ENCODE peak calls at places on chromosomes 4 and X, in five cellular contexts. D, Z, T, J and Y are unnamed samples. For H3K9me3, the result is how much of the 10 kb centered on the place peaks cover.

GRCh38 chr4:173835863-173836262 is 305.8 kb upstream of the HAND2 start:
- DNase-seq in D (no peak), T (no peak), Z (no peak), J (no peak), Y (no peak)

GRCh38 chr4:56958111-56958517 is 19.3 kb downstream of the NOA1 start:
- DNase-seq in D (peak), Z (peak), J (no peak), T (peak), Y (no peak)

GRCh38 chr4:86977621-86978184 is 42.9 kb downstream of the AFF1 start:
- DNase-seq in Z (no peak), T (peak), J (no peak), D (no peak), Y (peak)

GRCh38 chr4:74189331-74190043 is 31.6 kb downstream of the MTHFD2L start:
- DNase-seq in D (no peak), Z (no peak), T (peak), J (peak), Y (peak)

GRCh38 chr4:79241846-79242245 is 84.0 kb downstream of the NAA11 start:
- DNase-seq in T (no peak), D (no peak), Z (no peak), J (no peak), Y (no peak)

GRCh38 chr4:52873861-52874343 is 11.8 kb downstream of the RASL11B start:
- DNase-seq in J (no peak), Z (no peak), T (no peak), D (no peak), Y (no peak)

GRCh38 chrX:127243654-127244053 is 424.1 kb downstream of the PRR32 start:
- DNase-seq in D (no peak), T (no peak), J (no peak), Z (no peak), Y (no peak)

GRCh38 chrX:37349131-37350033 is at the start of gene PRRG1:
- DNase-seq in Z (peak), D (peak), J (no peak), T (peak), Y (no peak)

GRCh38 chr4:95158045-95158444 is 390.7 kb downstream of the UNC5C start:
- DNase-seq in Z (no peak), D (no peak), T (no peak), J (no peak), Y (no peak)

GRCh38 chrX:38805294-38806053 is 4.2 kb downstream of the MID1IP1 start:
- DNase-seq in Z (peak), T (peak), D (peak), J (peak), Y (peak)

GRCh38 chr4:37960679-37961078 is 481 bp downstream of the PTTG2 start:
- DNase-seq in D (no peak), T (no peak), J (no peak), Z (peak), Y (no peak)

GRCh38 chrX:33134164-33134563 is 77.2 kb downstream of the DMD start:
- DNase-seq in T (no peak), D (no peak), J (no peak), Z (no peak), Y (no peak)

GRCh38 chrX:40061005-40061404 is 36.8 kb downstream of the BCOR start:
- DNase-seq in J (no peak), Z (no peak), D (no peak), T (no peak), Y (no peak)

GRCh38 chr4:54687887-54688841 is 30.4 kb downstream of the KIT start:
- DNase-seq in D (no peak), Z (no peak), J (no peak), T (no peak), Y (no peak)

GRCh38 chr4:124907881-124908280 is 195.3 kb upstream of the ANKRD50 start:
- DNase-seq in T (no peak), Z (no peak), D (no peak), J (no peak), Y (no peak)

GRCh38 chr4:2768124-2768523 is 12.0 kb upstream of the TNIP2 start:
- DNase-seq in Z (peak), T (no peak), J (no peak), D (no peak), Y (no peak)

GRCh38 chr4:2767046-2767704 is 11.0 kb upstream of the TNIP2 start:
- DNase-seq in J (no peak), T (no peak), D (no peak), Z (peak), Y (no peak)

GRCh38 chr4:2765832-2766526 is 9.8 kb upstream of the TNIP2 start:
- DNase-seq in J (no peak), D (no peak), Z (peak), T (no peak), Y (no peak)

GRCh38 chr4:2768921-2769336 is 12.8 kb upstream of the TNIP2 start:
- DNase-seq in D (no peak), T (no peak), Z (peak), J (no peak), Y (no peak)

DNA sequence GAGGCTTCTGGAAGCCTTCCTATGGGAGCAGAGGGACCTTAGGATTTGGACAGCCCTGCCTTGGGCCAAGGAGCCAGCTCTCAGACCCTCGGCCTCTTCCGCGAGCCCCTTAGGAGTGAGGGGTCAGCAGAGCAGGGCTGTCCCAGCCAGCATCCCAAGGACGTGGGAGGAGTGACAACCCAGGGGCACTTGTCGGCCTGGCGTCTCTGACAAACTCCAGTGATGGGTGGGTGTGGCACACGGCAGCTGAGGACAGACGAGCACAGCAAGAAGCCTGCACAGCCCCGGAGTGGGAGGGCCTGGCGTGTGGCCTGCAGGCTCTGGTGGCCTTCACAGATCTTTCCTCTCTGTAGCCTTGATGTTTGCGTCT is 11.6 kb upstream of the TNIP2 start:
- DNase-seq in J (no peak), T (no peak), Z (peak), D (no peak), Y (no peak)
- H3K27ac ChIP-seq in J (no peak), T (no peak), Z (no peak), D (no peak), Y (no peak)

GRCh38 chr4:156547891-156548290 is 423.7 kb downstream of the PDGFC start:
- DNase-seq in J (no peak), T (no peak), D (no peak), Z (no peak), Y (no peak)

GRCh38 chr4:156545003-156545785 is 426.4 kb downstream of the PDGFC start:
- DNase-seq in D (no peak), Z (no peak), T (no peak), J (no peak), Y (no peak)

GRCh38 chr4:156547439-156547838 is 424.2 kb downstream of the PDGFC start:
- DNase-seq in Z (no peak), D (no peak), J (no peak), T (peak), Y (no peak)
- H3K4me3 ChIP-seq in Z (no peak), D (no peak), J (no peak), T (no peak), Y (no peak)

DNA sequence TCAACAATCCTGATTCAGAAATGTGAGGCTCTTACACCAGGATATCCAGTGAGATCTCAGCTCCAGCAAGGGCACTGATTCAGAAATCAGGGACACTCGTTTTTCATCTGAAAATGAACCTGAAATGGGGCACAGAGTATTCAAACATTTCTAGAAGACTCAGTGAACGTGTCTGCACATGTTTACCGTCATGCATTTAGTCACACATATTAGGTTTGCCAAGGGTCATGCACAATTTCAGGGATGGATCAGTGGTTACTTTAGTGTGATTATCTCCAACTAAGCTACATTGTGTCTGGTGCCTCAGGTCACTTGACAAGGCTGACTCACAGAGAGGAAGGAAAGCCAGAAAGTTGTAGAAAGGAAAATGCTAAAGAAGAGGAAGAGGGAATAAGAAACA is 33.6 kb upstream of the SPANXN2 start:
- DNase-seq in D (no peak), Z (no peak), T (no peak), J (no peak), Y (no peak)
- H3K9me3 ChIP-seq in D (under half), Z (under half), T (under half), J (under half), Y (under half)

GRCh38 chr4:158781963-158782362 is 13.1 kb downstream of the FNIP2 start:
- DNase-seq in D (no peak), Z (no peak), T (no peak), J (no peak), Y (no peak)
- H3K27ac ChIP-seq in D (peak), Z (no peak), T (no peak), J (no peak), Y (no peak)

DNA sequence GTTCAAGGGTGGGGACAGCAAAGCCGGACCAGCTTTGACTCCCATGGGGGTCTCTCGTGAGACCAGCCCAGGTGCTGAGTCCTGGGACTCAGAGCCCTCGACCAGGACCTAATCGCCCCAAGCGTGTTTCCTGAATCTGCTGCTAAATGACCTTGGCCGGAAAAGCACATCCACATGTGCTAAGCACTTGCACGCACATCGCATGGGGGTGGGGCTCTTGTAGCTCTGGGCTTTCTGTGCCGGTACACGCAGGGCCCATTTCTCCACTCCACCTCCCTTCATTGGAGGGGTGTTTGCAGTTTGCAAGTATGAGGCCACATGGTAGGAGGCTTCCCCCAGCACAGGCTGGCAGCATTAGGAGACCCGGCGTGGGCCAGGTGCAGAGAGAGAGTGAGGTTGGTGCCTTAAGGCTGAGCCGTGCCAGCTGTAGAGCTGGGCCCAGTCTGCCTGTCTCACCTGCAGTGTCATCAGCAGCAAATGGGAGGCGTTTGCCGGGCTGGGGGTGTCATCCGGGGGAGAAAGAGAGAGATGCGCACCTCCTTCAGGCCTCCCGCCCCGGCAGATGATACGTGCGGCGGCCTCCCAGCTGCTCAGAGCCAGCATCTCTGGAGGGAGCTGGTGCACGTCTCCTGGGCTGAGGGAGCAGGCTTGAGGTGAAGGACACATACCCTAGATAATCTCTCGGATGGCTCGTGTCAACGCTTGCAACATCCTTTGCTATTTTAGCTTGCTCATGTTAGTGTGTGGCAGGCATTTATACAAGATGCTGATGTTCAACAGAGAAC is 45.2 kb upstream of the CLCN4 start:
- DNase-seq in D (no peak), Z (no peak), J (peak), T (no peak), Y (peak)
- H3K4me3 ChIP-seq in D (no peak), Z (no peak), J (peak), T (no peak), Y (peak)

GRCh38 chr4:22986881-22987280 is 294.1 kb downstream of the GBA3 start:
- DNase-seq in J (no peak), Z (no peak), D (no peak), T (no peak), Y (no peak)
- H3K9me3 ChIP-seq in J (under half), Z (under half), D (under half), T (under half), Y (under half)